ENCODE peak calls at places on chromosomes 7 and 10, in six cellular contexts. One of them, this sample, is unnamed. For H3K4me1, the result is how much of the 10 kb centered on the place peaks cover.

GRCh38 chr10:18713077-18713476 is 53.8 kb downstream of the ARL5B start:
- DNase-seq in neuronal stem cell: no peak
- DNase-seq in H1: no peak
- DNase-seq in mesenchymal stem cell: peak
- DNase-seq in trophoblast cell: peak
- DNase-seq in H9: no peak
- DNase-seq in this sample: peak

GRCh38 chr10:30170814-30171213 is 111.4 kb upstream of the JCAD start:
- DNase-seq in neuronal stem cell: no peak
- DNase-seq in H1: no peak
- DNase-seq in mesenchymal stem cell: peak
- DNase-seq in trophoblast cell: peak
- DNase-seq in H9: no peak
- DNase-seq in this sample: peak

GRCh38 chr10:72087969-72088878 is at the start of gene SPOCK2:
- DNase-seq in neuronal stem cell: peak
- DNase-seq in H1: no peak
- DNase-seq in mesenchymal stem cell: peak
- DNase-seq in trophoblast cell: no peak
- DNase-seq in H9: no peak
- DNase-seq in this sample: no peak

GRCh38 chr10:77392851-77393250 is 244.8 kb downstream of the KCNMA1 start:
- DNase-seq in neuronal stem cell: no peak
- DNase-seq in H1: no peak
- DNase-seq in mesenchymal stem cell: peak
- DNase-seq in trophoblast cell: peak
- DNase-seq in H9: no peak
- DNase-seq in this sample: peak

GRCh38 chr10:27150261-27150660 is 3.9 kb downstream of the YME1L1 start:
- DNase-seq in neuronal stem cell: no peak
- DNase-seq in H1: no peak
- DNase-seq in mesenchymal stem cell: no peak
- DNase-seq in trophoblast cell: peak
- DNase-seq in H9: no peak
- DNase-seq in this sample: no peak

GRCh38 chr7:112103246-112103645 is 103.0 kb downstream of the DOCK4 start:
- DNase-seq in neuronal stem cell: no peak
- DNase-seq in H1: no peak
- DNase-seq in mesenchymal stem cell: peak
- DNase-seq in trophoblast cell: no peak
- DNase-seq in H9: no peak
- DNase-seq in this sample: peak

GRCh38 chr10:132411561-132412253 is 14.7 kb downstream of the PWWP2B start:
- DNase-seq in neuronal stem cell: no peak
- DNase-seq in H1: no peak
- DNase-seq in mesenchymal stem cell: peak
- DNase-seq in trophoblast cell: peak
- DNase-seq in H9: no peak
- DNase-seq in this sample: peak

GRCh38 chr10:57395921-57396320 is 871.8 kb downstream of the IPMK start:
- DNase-seq in neuronal stem cell: no peak
- DNase-seq in H1: no peak
- DNase-seq in mesenchymal stem cell: peak
- DNase-seq in trophoblast cell: peak
- DNase-seq in H9: no peak
- DNase-seq in this sample: no peak

GRCh38 chr7:81676105-81676811 is 93.6 kb downstream of the HGF start:
- DNase-seq in neuronal stem cell: no peak
- DNase-seq in H1: no peak
- DNase-seq in mesenchymal stem cell: peak
- DNase-seq in trophoblast cell: no peak
- DNase-seq in H9: no peak
- DNase-seq in this sample: no peak

GRCh38 chr7:25759281-25759680 is 392.7 kb upstream of the NFE2L3 start:
- DNase-seq in neuronal stem cell: no peak
- DNase-seq in H1: no peak
- DNase-seq in mesenchymal stem cell: no peak
- DNase-seq in trophoblast cell: no peak
- DNase-seq in H9: no peak
- DNase-seq in this sample: no peak

GRCh38 chr10:119616879-119617580 is 20.3 kb upstream of the TIAL1 start:
- DNase-seq in neuronal stem cell: no peak
- DNase-seq in H1: no peak
- DNase-seq in mesenchymal stem cell: no peak
- DNase-seq in trophoblast cell: peak
- DNase-seq in H9: peak
- DNase-seq in this sample: no peak

GRCh38 chr10:92757066-92757716 is 67.4 kb downstream of the HHEX start:
- DNase-seq in neuronal stem cell: no peak
- DNase-seq in H1: peak
- DNase-seq in mesenchymal stem cell: peak
- DNase-seq in trophoblast cell: peak
- DNase-seq in H9: peak
- DNase-seq in this sample: peak

GRCh38 chr7:43463401-43463980 is 119.4 kb upstream of the STK17A start:
- DNase-seq in neuronal stem cell: no peak
- DNase-seq in H1: no peak
- DNase-seq in mesenchymal stem cell: no peak
- DNase-seq in trophoblast cell: no peak
- DNase-seq in H9: no peak
- DNase-seq in this sample: no peak

GRCh38 chr7:122949186-122949585 is 46.3 kb downstream of the TAS2R16 start:
- DNase-seq in neuronal stem cell: no peak
- DNase-seq in H1: no peak
- DNase-seq in mesenchymal stem cell: no peak
- DNase-seq in trophoblast cell: no peak
- DNase-seq in H9: no peak
- DNase-seq in this sample: no peak

GRCh38 chr7:116316838-116317612 is 106.7 kb downstream of the TES start:
- DNase-seq in neuronal stem cell: peak
- DNase-seq in H1: no peak
- DNase-seq in mesenchymal stem cell: peak
- DNase-seq in trophoblast cell: peak
- DNase-seq in H9: no peak
- DNase-seq in this sample: peak

GRCh38 chr7:95302976-95303375 is 21.4 kb downstream of the PON1 start:
- DNase-seq in neuronal stem cell: no peak
- DNase-seq in H1: no peak
- DNase-seq in mesenchymal stem cell: no peak
- DNase-seq in trophoblast cell: no peak
- DNase-seq in H9: no peak
- DNase-seq in this sample: no peak

GRCh38 chr7:112566392-112567324 is 85.9 kb downstream of the LSMEM1 start:
- DNase-seq in neuronal stem cell: no peak
- DNase-seq in H1: no peak
- DNase-seq in mesenchymal stem cell: no peak
- DNase-seq in trophoblast cell: no peak
- DNase-seq in H9: no peak
- DNase-seq in this sample: no peak

GRCh38 chr7:155738652-155739537 is 73.4 kb downstream of the SHH start:
- DNase-seq in neuronal stem cell: peak
- DNase-seq in H1: no peak
- DNase-seq in mesenchymal stem cell: peak
- DNase-seq in trophoblast cell: peak
- DNase-seq in H9: peak
- DNase-seq in this sample: peak

GRCh38 chr10:84193846-84194423 is 402 bp upstream of the CDHR1 start:
- DNase-seq in neuronal stem cell: no peak
- DNase-seq in H1: no peak
- DNase-seq in mesenchymal stem cell: peak
- DNase-seq in trophoblast cell: no peak
- DNase-seq in H9: no peak
- DNase-seq in this sample: no peak
- H3K4me1 ChIP-seq in neuronal stem cell: under half
- H3K4me1 ChIP-seq in H1: under half
- H3K4me1 ChIP-seq in mesenchymal stem cell: under half
- H3K4me1 ChIP-seq in trophoblast cell: under half
- H3K4me1 ChIP-seq in H9: under half
- H3K4me1 ChIP-seq in this sample: under half

GRCh38 chr7:117472335-117472734 is 7.5 kb upstream of the CFTR start:
- DNase-seq in neuronal stem cell: no peak
- DNase-seq in H1: no peak
- DNase-seq in mesenchymal stem cell: no peak
- DNase-seq in trophoblast cell: no peak
- DNase-seq in H9: no peak
- DNase-seq in this sample: no peak

GRCh38 chr7:117468174-117468573 is 11.7 kb upstream of the CFTR start:
- DNase-seq in neuronal stem cell: no peak
- DNase-seq in H1: no peak
- DNase-seq in mesenchymal stem cell: no peak
- DNase-seq in trophoblast cell: no peak
- DNase-seq in H9: no peak
- DNase-seq in this sample: no peak

DNA sequence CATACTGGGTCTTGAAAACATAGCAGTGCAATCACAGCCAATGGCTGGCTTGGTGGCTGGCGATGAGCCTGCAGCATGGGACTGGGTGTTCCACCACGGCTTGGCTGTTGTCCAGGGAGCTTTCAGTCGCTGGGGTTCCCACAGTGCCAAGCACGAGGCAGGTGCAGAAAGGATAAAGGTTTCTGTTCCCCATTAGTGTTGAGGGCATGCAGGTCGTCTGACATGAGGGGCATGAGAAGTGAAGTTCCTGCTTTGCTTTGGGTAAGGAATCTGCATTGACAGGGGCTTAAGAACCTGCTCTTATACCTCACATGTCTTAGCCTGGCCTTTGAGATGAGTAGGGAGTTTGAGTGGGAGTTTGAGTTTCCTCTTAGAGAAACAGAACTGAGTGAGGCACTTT is 9.0 kb upstream of the CFTR start:
- DNase-seq in neuronal stem cell: no peak
- DNase-seq in H1: no peak
- DNase-seq in mesenchymal stem cell: no peak
- DNase-seq in trophoblast cell: no peak
- DNase-seq in H9: no peak
- DNase-seq in this sample: no peak
- H3K14ac ChIP-seq in neuronal stem cell: no peak
- H3K14ac ChIP-seq in H1: no peak
- H3K14ac ChIP-seq in mesenchymal stem cell: no peak
- H3K14ac ChIP-seq in trophoblast cell: no peak
- H3K14ac ChIP-seq in H9: no peak
- H3K14ac ChIP-seq in this sample: no peak

GRCh38 chr7:86116-86515 is 106.3 kb upstream of the FAM20C start:
- DNase-seq in neuronal stem cell: no peak
- DNase-seq in H1: no peak
- DNase-seq in mesenchymal stem cell: no peak
- DNase-seq in trophoblast cell: no peak
- DNase-seq in H9: no peak
- DNase-seq in this sample: no peak
- H3K4me1 ChIP-seq in neuronal stem cell: under half
- H3K4me1 ChIP-seq in H1: under half
- H3K4me1 ChIP-seq in mesenchymal stem cell: under half
- H3K4me1 ChIP-seq in trophoblast cell: under half
- H3K4me1 ChIP-seq in H9: under half
- H3K4me1 ChIP-seq in this sample: under half

GRCh38 chr10:112675560-112676083 is 228.6 kb downstream of the VTI1A start:
- DNase-seq in neuronal stem cell: no peak
- DNase-seq in H1: no peak
- DNase-seq in mesenchymal stem cell: no peak
- DNase-seq in trophoblast cell: no peak
- DNase-seq in H9: no peak
- DNase-seq in this sample: no peak
- H3K14ac ChIP-seq in neuronal stem cell: no peak
- H3K14ac ChIP-seq in H1: no peak
- H3K14ac ChIP-seq in mesenchymal stem cell: no peak
- H3K14ac ChIP-seq in trophoblast cell: no peak
- H3K14ac ChIP-seq in H9: no peak
- H3K14ac ChIP-seq in this sample: no peak

DNA sequence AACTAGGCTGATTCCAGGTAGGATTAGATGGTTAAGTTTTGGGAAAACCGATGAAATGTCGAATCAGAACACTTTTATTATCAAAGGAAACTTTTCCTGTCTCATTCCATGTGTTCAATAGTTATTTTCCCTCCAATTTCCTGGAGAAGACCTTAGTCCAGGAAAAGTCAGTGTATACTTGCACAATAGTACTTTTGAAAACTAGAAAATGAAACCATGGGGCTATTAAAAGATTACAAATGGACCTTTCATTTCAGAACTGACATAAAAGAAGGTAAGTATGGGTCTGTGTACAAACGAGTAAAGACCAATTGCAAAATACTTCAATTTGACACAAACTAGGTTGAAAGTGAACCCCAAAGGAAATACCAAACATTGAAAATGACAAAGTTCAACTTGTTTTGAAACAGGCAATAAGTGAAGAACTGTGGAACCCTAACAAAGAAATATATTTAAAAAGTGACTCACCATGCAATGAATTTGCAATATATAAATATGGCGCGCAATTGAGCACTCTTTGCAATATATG is 2.1 kb downstream of the AVPI1 start:
- DNase-seq in neuronal stem cell: no peak
- DNase-seq in H1: no peak
- DNase-seq in mesenchymal stem cell: peak
- DNase-seq in trophoblast cell: no peak
- DNase-seq in H9: no peak
- DNase-seq in this sample: peak
- H3K4me1 ChIP-seq in neuronal stem cell: under half
- H3K4me1 ChIP-seq in H1: under half
- H3K4me1 ChIP-seq in mesenchymal stem cell: under half
- H3K4me1 ChIP-seq in trophoblast cell: under half
- H3K4me1 ChIP-seq in H9: under half
- H3K4me1 ChIP-seq in this sample: under half

DNA sequence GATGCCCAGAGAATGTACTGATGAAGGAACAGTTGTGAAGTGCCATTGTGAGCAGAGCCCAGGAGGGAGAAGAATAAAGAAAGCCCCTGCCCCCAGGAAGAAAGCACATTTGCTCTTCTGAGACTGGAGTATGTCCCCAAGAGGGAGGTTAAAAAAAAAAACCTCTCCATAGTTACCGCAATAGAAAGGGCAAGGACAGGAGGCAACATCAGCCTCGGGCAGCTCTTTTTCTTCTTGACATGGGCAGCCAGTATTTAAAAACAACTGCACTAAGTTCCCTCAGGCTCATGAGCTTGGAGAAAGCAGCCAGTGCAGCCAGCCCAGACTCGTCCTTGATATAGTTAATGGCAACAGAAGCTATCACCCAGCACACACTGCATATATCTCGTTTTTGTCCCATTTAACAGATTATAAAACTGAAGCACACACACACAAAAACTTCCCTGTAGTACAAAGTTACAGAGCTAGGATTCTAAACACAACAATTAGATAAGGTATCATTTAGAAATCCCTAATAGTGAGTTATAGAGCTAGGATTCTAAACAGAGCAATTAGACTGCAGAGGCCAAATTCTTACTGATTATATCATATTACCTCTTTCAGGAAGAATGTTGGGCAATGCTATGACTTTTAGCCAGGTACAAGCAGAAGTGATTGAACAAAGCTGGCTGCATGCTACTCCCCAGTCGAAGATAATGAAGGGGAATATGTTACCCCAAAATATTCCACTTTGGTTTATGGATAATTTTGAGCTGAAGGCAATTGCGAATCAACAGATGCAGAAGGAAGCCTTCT is 823.5 kb downstream of the GRID1 start:
- DNase-seq in neuronal stem cell: peak
- DNase-seq in H1: no peak
- DNase-seq in mesenchymal stem cell: no peak
- DNase-seq in trophoblast cell: peak
- DNase-seq in H9: no peak
- DNase-seq in this sample: no peak
- H3K14ac ChIP-seq in neuronal stem cell: no peak
- H3K14ac ChIP-seq in H1: no peak
- H3K14ac ChIP-seq in mesenchymal stem cell: no peak
- H3K14ac ChIP-seq in trophoblast cell: no peak
- H3K14ac ChIP-seq in H9: no peak
- H3K14ac ChIP-seq in this sample: no peak

This sample was measured in IMR-90.